ENCODE peak calls at places on chromosomes 12 and 14, in five cellular contexts. X is fibroblast of pulmonary artery, K is astrocyte of the spinal cord, T is mesothelial cell of epicardium, O is IMR-90. M is an unnamed sample.

GRCh38 chr12:40464121-40464520 is 228.1 kb upstream of the CNTN1 start:
- DNase-seq in K (no peak), X (no peak), O (no peak), T (no peak), M (no peak)

GRCh38 chr14:58697927-58698641 is 60.3 kb downstream of the DACT1 start:
- DNase-seq in T (no peak), K (no peak), X (no peak), O (no peak), M (no peak)

GRCh38 chr14:94370524-94370910 is 17.9 kb downstream of the SERPINA1 start:
- DNase-seq in K (no peak), O (no peak), T (no peak), X (no peak), M (no peak)

GRCh38 chr12:94041833-94042232 is 106.5 kb upstream of the PLXNC1 start:
- DNase-seq in T (no peak), O (no peak), X (no peak), K (no peak), M (no peak)

GRCh38 chr14:102363182-102363952 is 626 bp downstream of the TECPR2 start:
- DNase-seq in K (peak), O (peak), X (peak), T (peak), M (no peak)

GRCh38 chr14:97253756-97254155 is 456.6 kb downstream of the VRK1 start:
- DNase-seq in K (no peak), X (no peak), O (no peak), T (no peak), M (no peak)

GRCh38 chr12:39467432-39467870 is 24.5 kb upstream of the KIF21A start:
- DNase-seq in X (peak), T (no peak), K (peak), O (no peak), M (no peak)

GRCh38 chr14:45073480-45073879 is 10.4 kb upstream of the PRPF39 start:
- DNase-seq in O (no peak), K (no peak), T (no peak), X (no peak), M (no peak)

GRCh38 chr14:47674148-47674545 is 1.3 kb downstream of the MDGA2 start:
- DNase-seq in K (peak), O (no peak), T (peak), X (no peak), M (peak)